ENCODE peak calls at places on chromosomes 3 and 15, in five cellular contexts. One of them, this sample, is unnamed.

GRCh38 chr15:59158701-59159034 is 48.0 kb upstream of the LDHAL6B start:
- DNase-seq in pancreas: no peak
- DNase-seq in PC-3: no peak
- DNase-seq in hepatocyte: no peak
- DNase-seq in brain microvascular endothelial cell: no peak
- DNase-seq in this sample: no peak

GRCh38 chr15:85543741-85544155 is 163.3 kb downstream of the AKAP13 start:
- DNase-seq in hepatocyte: peak; percentile 35
- DNase-seq in brain microvascular endothelial cell: no peak
- DNase-seq in pancreas: peak; percentile 73
- DNase-seq in PC-3: no peak
- DNase-seq in this sample: no peak

GRCh38 chr3:174342206-174342605 is 516.9 kb upstream of the NAALADL2 start:
- DNase-seq in PC-3: no peak
- DNase-seq in pancreas: no peak
- DNase-seq in brain microvascular endothelial cell: no peak
- DNase-seq in hepatocyte: no peak
- DNase-seq in this sample: no peak

GRCh38 chr3:73255609-73256029 is 194.2 kb downstream of the EBLN2 start:
- DNase-seq in brain microvascular endothelial cell: peak; percentile 54
- DNase-seq in pancreas: peak; percentile 39
- DNase-seq in hepatocyte: peak; percentile 75
- DNase-seq in PC-3: peak; percentile 53
- DNase-seq in this sample: peak; percentile 93

GRCh38 chr3:145698252-145698651 is 462.7 kb downstream of the PLOD2 start:
- DNase-seq in PC-3: no peak
- DNase-seq in brain microvascular endothelial cell: no peak
- DNase-seq in hepatocyte: no peak
- DNase-seq in pancreas: no peak
- DNase-seq in this sample: peak; percentile 11

GRCh38 chr3:187912007-187912406 is 166.7 kb upstream of the BCL6 start:
- DNase-seq in hepatocyte: peak; percentile 24
- DNase-seq in PC-3: no peak
- DNase-seq in pancreas: no peak
- DNase-seq in brain microvascular endothelial cell: no peak
- DNase-seq in this sample: no peak

GRCh38 chr3:143951351-143951971 is 20.2 kb upstream of the DIPK2A start:
- DNase-seq in PC-3: peak; percentile 54
- DNase-seq in hepatocyte: peak; percentile 37
- DNase-seq in brain microvascular endothelial cell: peak; percentile 33
- DNase-seq in pancreas: no peak
- DNase-seq in this sample: peak; percentile 62

GRCh38 chr3:172034786-172035685 is 4.3 kb upstream of the FNDC3B start:
- DNase-seq in brain microvascular endothelial cell: no peak
- DNase-seq in PC-3: peak; percentile 46
- DNase-seq in pancreas: no peak
- DNase-seq in hepatocyte: peak; percentile 30
- DNase-seq in this sample: peak; percentile 60

GRCh38 chr3:38133557-38134405 is 3.1 kb downstream of the ACAA1 start:
- DNase-seq in hepatocyte: peak; percentile 74
- DNase-seq in pancreas: no peak
- DNase-seq in PC-3: peak; percentile 99
- DNase-seq in brain microvascular endothelial cell: no peak
- DNase-seq in this sample: no peak

GRCh38 chr3:16810593-16811367 is 74.0 kb upstream of the PLCL2 start:
- DNase-seq in hepatocyte: no peak
- DNase-seq in PC-3: no peak
- DNase-seq in pancreas: no peak
- DNase-seq in brain microvascular endothelial cell: no peak
- DNase-seq in this sample: no peak

GRCh38 chr3:117146571-117146970 is 437.0 kb downstream of the TUSC7 start:
- DNase-seq in hepatocyte: no peak
- DNase-seq in PC-3: no peak
- DNase-seq in brain microvascular endothelial cell: no peak
- DNase-seq in pancreas: no peak
- DNase-seq in this sample: no peak

GRCh38 chr3:52046186-52046913 is 10.0 kb downstream of the DUSP7 start:
- DNase-seq in pancreas: no peak
- DNase-seq in brain microvascular endothelial cell: peak; percentile 91
- DNase-seq in hepatocyte: peak; percentile 53
- DNase-seq in PC-3: peak; percentile 98
- DNase-seq in this sample: peak; percentile 99

GRCh38 chr3:81302045-81302444 is 459.4 kb downstream of the GBE1 start:
- DNase-seq in pancreas: no peak
- DNase-seq in brain microvascular endothelial cell: peak; percentile 56
- DNase-seq in hepatocyte: peak; percentile 67
- DNase-seq in PC-3: peak; percentile 68
- DNase-seq in this sample: peak; percentile 61

GRCh38 chr3:155560594-155560993 is 184.3 kb downstream of the PLCH1 start:
- DNase-seq in pancreas: no peak
- DNase-seq in brain microvascular endothelial cell: no peak
- DNase-seq in hepatocyte: peak; percentile 11
- DNase-seq in PC-3: peak; percentile 75
- DNase-seq in this sample: peak; percentile 8

GRCh38 chr3:55434789-55435188 is 52.3 kb downstream of the WNT5A start:
- DNase-seq in brain microvascular endothelial cell: peak; percentile 12
- DNase-seq in pancreas: no peak
- DNase-seq in hepatocyte: no peak
- DNase-seq in PC-3: peak; percentile 73
- DNase-seq in this sample: peak; percentile 56

GRCh38 chr3:70308760-70309159 is 3.7 kb downstream of the MDFIC2 start:
- DNase-seq in hepatocyte: peak; percentile 49
- DNase-seq in brain microvascular endothelial cell: peak; percentile 48
- DNase-seq in pancreas: no peak
- DNase-seq in PC-3: peak; percentile 13
- DNase-seq in this sample: peak; percentile 14

GRCh38 chr3:79490165-79491028 is 277.4 kb downstream of the ROBO1 start:
- DNase-seq in brain microvascular endothelial cell: peak; percentile 76
- DNase-seq in PC-3: no peak
- DNase-seq in pancreas: peak; percentile 75
- DNase-seq in hepatocyte: no peak
- DNase-seq in this sample: peak; percentile 39

GRCh38 chr3:127425505-127426443 is 137.9 kb upstream of the PRR20G start:
- DNase-seq in PC-3: no peak
- DNase-seq in pancreas: no peak
- DNase-seq in brain microvascular endothelial cell: no peak
- DNase-seq in hepatocyte: no peak
- DNase-seq in this sample: no peak

GRCh38 chr3:146929696-146930095 is 324.6 kb upstream of the PLSCR5 start:
- DNase-seq in hepatocyte: no peak
- DNase-seq in pancreas: no peak
- DNase-seq in brain microvascular endothelial cell: no peak
- DNase-seq in PC-3: no peak
- DNase-seq in this sample: no peak

GRCh38 chr3:118932822-118933558 is 101.7 kb downstream of the IGSF11 start:
- DNase-seq in brain microvascular endothelial cell: no peak
- DNase-seq in PC-3: no peak
- DNase-seq in hepatocyte: no peak
- DNase-seq in pancreas: peak; percentile 57
- DNase-seq in this sample: peak; percentile 45

GRCh38 chr15:99481831-99482230 is 84.0 kb upstream of the MEF2A start:
- DNase-seq in pancreas: no peak
- DNase-seq in brain microvascular endothelial cell: no peak
- DNase-seq in hepatocyte: no peak
- DNase-seq in PC-3: no peak
- DNase-seq in this sample: no peak
- TF ChIP-seq CTCF in pancreas: no peak
- TF ChIP-seq CTCF in brain microvascular endothelial cell: no peak
- TF ChIP-seq CTCF in hepatocyte: no peak
- TF ChIP-seq CTCF in PC-3: no peak
- TF ChIP-seq CTCF in this sample: no peak

DNA sequence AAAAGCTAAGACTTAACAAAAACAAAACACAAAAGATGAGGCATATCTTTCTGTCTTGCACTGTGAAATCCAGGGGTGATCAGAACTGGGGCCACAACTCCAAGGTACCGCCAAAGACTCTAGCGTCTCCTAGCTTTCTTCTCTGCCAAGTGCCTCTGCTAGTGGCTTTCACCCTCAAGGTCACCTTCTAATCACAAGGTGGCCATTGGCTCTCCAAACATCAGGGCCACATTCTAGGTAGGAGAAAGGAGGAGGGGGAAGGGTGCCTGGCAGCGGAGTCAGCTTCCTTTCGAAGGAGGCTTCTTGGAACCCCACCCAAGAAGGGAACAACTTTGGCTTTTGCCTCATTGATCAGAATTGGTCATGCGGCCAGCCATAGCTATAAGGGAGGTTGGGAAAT is 168.8 kb upstream of the SMAD3 start:
- DNase-seq in PC-3: no peak
- DNase-seq in pancreas: no peak
- DNase-seq in brain microvascular endothelial cell: no peak
- DNase-seq in hepatocyte: no peak
- DNase-seq in this sample: no peak
- TF ChIP-seq CTCF in PC-3: no peak
- TF ChIP-seq CTCF in pancreas: no peak
- TF ChIP-seq CTCF in brain microvascular endothelial cell: no peak
- TF ChIP-seq CTCF in hepatocyte: no peak
- TF ChIP-seq CTCF in this sample: no peak

DNA sequence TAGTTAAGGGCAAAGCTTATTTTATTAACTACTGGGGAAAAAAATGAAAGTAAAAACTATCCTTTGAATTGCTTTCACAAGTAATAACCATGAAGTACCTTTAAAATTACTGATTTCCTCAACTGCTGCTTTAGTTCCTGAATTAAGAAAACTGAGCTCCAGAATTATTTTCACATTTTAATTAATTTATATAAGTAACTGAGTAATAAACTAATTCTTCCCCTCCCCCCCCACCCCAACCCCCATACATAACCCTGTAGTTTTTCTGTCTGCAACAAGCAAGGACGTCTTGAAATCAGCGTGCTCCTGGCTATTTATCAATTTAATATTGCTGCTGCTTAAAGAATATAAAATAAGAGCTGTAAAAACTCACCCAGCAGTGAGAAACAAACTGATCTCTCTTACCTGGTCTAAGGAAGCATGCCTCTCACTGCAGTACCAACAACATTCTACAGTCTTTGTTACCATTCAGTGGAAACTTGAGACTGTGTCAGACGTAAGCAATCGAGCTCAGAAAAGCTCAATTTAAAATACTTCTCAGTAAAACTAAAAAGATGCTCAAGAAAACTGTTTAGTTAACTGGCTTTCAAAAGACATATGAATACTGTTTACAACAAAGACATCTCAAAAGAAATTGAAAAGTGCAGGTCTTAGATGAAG is 121.0 kb downstream of the TFDP2 start:
- DNase-seq in brain microvascular endothelial cell: peak; percentile 85
- DNase-seq in pancreas: no peak
- DNase-seq in PC-3: peak; percentile 70
- DNase-seq in hepatocyte: peak; percentile 71
- DNase-seq in this sample: peak; percentile 74
- TF ChIP-seq CTCF in brain microvascular endothelial cell: no peak
- TF ChIP-seq CTCF in pancreas: no peak
- TF ChIP-seq CTCF in PC-3: no peak
- TF ChIP-seq CTCF in hepatocyte: no peak
- TF ChIP-seq CTCF in this sample: no peak

GRCh38 chr3:190293621-190294020 is 28.6 kb downstream of the CLDN1 start:
- DNase-seq in PC-3: no peak
- DNase-seq in hepatocyte: no peak
- DNase-seq in brain microvascular endothelial cell: no peak
- DNase-seq in pancreas: no peak
- DNase-seq in this sample: no peak
- TF ChIP-seq CTCF in PC-3: no peak
- TF ChIP-seq CTCF in hepatocyte: no peak
- TF ChIP-seq CTCF in brain microvascular endothelial cell: no peak
- TF ChIP-seq CTCF in pancreas: no peak
- TF ChIP-seq CTCF in this sample: no peak

This sample was measured in MCF 10A.